ENCODE peak calls at places on chromosomes 11 and 22, in six cellular contexts. One of them, this sample, is unnamed.

GRCh38 chr22:32969502-32969901 is 88.7 kb downstream of the SYN3 start:
- DNase-seq in hypothalamus: no peak
- DNase-seq in AML-193: no peak
- DNase-seq in activated naive CD8-positive, alpha-beta T cell treated with anti-CD3 and anti-CD28 coated beads for 36 hours: no peak
- DNase-seq in stimulated activated CD4-positive, alpha-beta T cell treated with anti-CD3 and anti-CD28 coated beads, Interleukin-15, amount 100 ng/mL, for 1 hour: no peak
- DNase-seq in NCI-H446: no peak
- DNase-seq in this sample: no peak

GRCh38 chr11:94449437-94449836 is 44.2 kb downstream of the MRE11 start:
- DNase-seq in hypothalamus: no peak
- DNase-seq in AML-193: peak
- DNase-seq in activated naive CD8-positive, alpha-beta T cell treated with anti-CD3 and anti-CD28 coated beads for 36 hours: no peak
- DNase-seq in stimulated activated CD4-positive, alpha-beta T cell treated with anti-CD3 and anti-CD28 coated beads, Interleukin-15, amount 100 ng/mL, for 1 hour: no peak
- DNase-seq in NCI-H446: no peak
- DNase-seq in this sample: no peak

GRCh38 chr22:27318516-27318915 is 483.0 kb downstream of the MN1 start:
- DNase-seq in hypothalamus: no peak
- DNase-seq in AML-193: no peak
- DNase-seq in activated naive CD8-positive, alpha-beta T cell treated with anti-CD3 and anti-CD28 coated beads for 36 hours: no peak
- DNase-seq in stimulated activated CD4-positive, alpha-beta T cell treated with anti-CD3 and anti-CD28 coated beads, Interleukin-15, amount 100 ng/mL, for 1 hour: no peak
- DNase-seq in NCI-H446: no peak
- DNase-seq in this sample: no peak

GRCh38 chr22:26374645-26375044 is 54.4 kb upstream of the ASPHD2 start:
- DNase-seq in hypothalamus: no peak
- DNase-seq in AML-193: no peak
- DNase-seq in activated naive CD8-positive, alpha-beta T cell treated with anti-CD3 and anti-CD28 coated beads for 36 hours: no peak
- DNase-seq in stimulated activated CD4-positive, alpha-beta T cell treated with anti-CD3 and anti-CD28 coated beads, Interleukin-15, amount 100 ng/mL, for 1 hour: no peak
- DNase-seq in NCI-H446: no peak
- DNase-seq in this sample: no peak

GRCh38 chr11:125170406-125171031 is 6.0 kb downstream of the PKNOX2 start:
- DNase-seq in hypothalamus: no peak
- DNase-seq in AML-193: no peak
- DNase-seq in activated naive CD8-positive, alpha-beta T cell treated with anti-CD3 and anti-CD28 coated beads for 36 hours: no peak
- DNase-seq in stimulated activated CD4-positive, alpha-beta T cell treated with anti-CD3 and anti-CD28 coated beads, Interleukin-15, amount 100 ng/mL, for 1 hour: no peak
- DNase-seq in NCI-H446: no peak
- DNase-seq in this sample: no peak

GRCh38 chr11:92417326-92417725 is 192.7 kb downstream of the FAT3 start:
- DNase-seq in hypothalamus: no peak
- DNase-seq in AML-193: no peak
- DNase-seq in activated naive CD8-positive, alpha-beta T cell treated with anti-CD3 and anti-CD28 coated beads for 36 hours: no peak
- DNase-seq in stimulated activated CD4-positive, alpha-beta T cell treated with anti-CD3 and anti-CD28 coated beads, Interleukin-15, amount 100 ng/mL, for 1 hour: no peak
- DNase-seq in NCI-H446: no peak
- DNase-seq in this sample: no peak

GRCh38 chr11:287821-288327 is 1.1 kb upstream of the PGGHG start:
- DNase-seq in hypothalamus: no peak
- DNase-seq in AML-193: no peak
- DNase-seq in activated naive CD8-positive, alpha-beta T cell treated with anti-CD3 and anti-CD28 coated beads for 36 hours: peak
- DNase-seq in stimulated activated CD4-positive, alpha-beta T cell treated with anti-CD3 and anti-CD28 coated beads, Interleukin-15, amount 100 ng/mL, for 1 hour: no peak
- DNase-seq in NCI-H446: no peak
- DNase-seq in this sample: no peak

GRCh38 chr11:70497536-70498075 is 99.3 kb downstream of the CTTN start:
- DNase-seq in hypothalamus: no peak
- DNase-seq in AML-193: no peak
- DNase-seq in activated naive CD8-positive, alpha-beta T cell treated with anti-CD3 and anti-CD28 coated beads for 36 hours: no peak
- DNase-seq in stimulated activated CD4-positive, alpha-beta T cell treated with anti-CD3 and anti-CD28 coated beads, Interleukin-15, amount 100 ng/mL, for 1 hour: no peak
- DNase-seq in NCI-H446: no peak
- DNase-seq in this sample: no peak

GRCh38 chr11:13010737-13011342 is 1.7 kb downstream of the RASSF10 start:
- DNase-seq in hypothalamus: no peak
- DNase-seq in AML-193: no peak
- DNase-seq in activated naive CD8-positive, alpha-beta T cell treated with anti-CD3 and anti-CD28 coated beads for 36 hours: no peak
- DNase-seq in stimulated activated CD4-positive, alpha-beta T cell treated with anti-CD3 and anti-CD28 coated beads, Interleukin-15, amount 100 ng/mL, for 1 hour: no peak
- DNase-seq in NCI-H446: no peak
- DNase-seq in this sample: no peak

GRCh38 chr11:6992457-6993431 is 27.4 kb downstream of the ZNF214 start:
- DNase-seq in hypothalamus: no peak
- DNase-seq in AML-193: no peak
- DNase-seq in activated naive CD8-positive, alpha-beta T cell treated with anti-CD3 and anti-CD28 coated beads for 36 hours: no peak
- DNase-seq in stimulated activated CD4-positive, alpha-beta T cell treated with anti-CD3 and anti-CD28 coated beads, Interleukin-15, amount 100 ng/mL, for 1 hour: no peak
- DNase-seq in NCI-H446: no peak
- DNase-seq in this sample: no peak

GRCh38 chr11:11579012-11579755 is 42.6 kb downstream of the GALNT18 start:
- DNase-seq in hypothalamus: no peak
- DNase-seq in AML-193: no peak
- DNase-seq in activated naive CD8-positive, alpha-beta T cell treated with anti-CD3 and anti-CD28 coated beads for 36 hours: no peak
- DNase-seq in stimulated activated CD4-positive, alpha-beta T cell treated with anti-CD3 and anti-CD28 coated beads, Interleukin-15, amount 100 ng/mL, for 1 hour: no peak
- DNase-seq in NCI-H446: no peak
- DNase-seq in this sample: no peak

GRCh38 chr11:63543711-63544110 is 7.1 kb downstream of the PLAAT4 start:
- DNase-seq in hypothalamus: no peak
- DNase-seq in AML-193: no peak
- DNase-seq in activated naive CD8-positive, alpha-beta T cell treated with anti-CD3 and anti-CD28 coated beads for 36 hours: no peak
- DNase-seq in stimulated activated CD4-positive, alpha-beta T cell treated with anti-CD3 and anti-CD28 coated beads, Interleukin-15, amount 100 ng/mL, for 1 hour: no peak
- DNase-seq in NCI-H446: no peak
- DNase-seq in this sample: no peak

GRCh38 chr11:70912226-70912840 is 340.0 kb downstream of the SHANK2 start:
- DNase-seq in hypothalamus: no peak
- DNase-seq in AML-193: no peak
- DNase-seq in activated naive CD8-positive, alpha-beta T cell treated with anti-CD3 and anti-CD28 coated beads for 36 hours: peak
- DNase-seq in stimulated activated CD4-positive, alpha-beta T cell treated with anti-CD3 and anti-CD28 coated beads, Interleukin-15, amount 100 ng/mL, for 1 hour: no peak
- DNase-seq in NCI-H446: no peak
- DNase-seq in this sample: no peak

GRCh38 chr11:62452261-62452660 is 33.4 kb downstream of the SCGB1A1 start:
- DNase-seq in hypothalamus: no peak
- DNase-seq in AML-193: no peak
- DNase-seq in activated naive CD8-positive, alpha-beta T cell treated with anti-CD3 and anti-CD28 coated beads for 36 hours: no peak
- DNase-seq in stimulated activated CD4-positive, alpha-beta T cell treated with anti-CD3 and anti-CD28 coated beads, Interleukin-15, amount 100 ng/mL, for 1 hour: no peak
- DNase-seq in NCI-H446: no peak
- DNase-seq in this sample: no peak

GRCh38 chr11:123178166-123178565 is 16.9 kb downstream of the CLMP start:
- DNase-seq in hypothalamus: no peak
- DNase-seq in AML-193: no peak
- DNase-seq in activated naive CD8-positive, alpha-beta T cell treated with anti-CD3 and anti-CD28 coated beads for 36 hours: no peak
- DNase-seq in stimulated activated CD4-positive, alpha-beta T cell treated with anti-CD3 and anti-CD28 coated beads, Interleukin-15, amount 100 ng/mL, for 1 hour: no peak
- DNase-seq in NCI-H446: no peak
- DNase-seq in this sample: no peak

GRCh38 chr22:48952256-48953102 is 875.2 kb downstream of the BRD1 start:
- DNase-seq in hypothalamus: no peak
- DNase-seq in AML-193: no peak
- DNase-seq in activated naive CD8-positive, alpha-beta T cell treated with anti-CD3 and anti-CD28 coated beads for 36 hours: no peak
- DNase-seq in stimulated activated CD4-positive, alpha-beta T cell treated with anti-CD3 and anti-CD28 coated beads, Interleukin-15, amount 100 ng/mL, for 1 hour: no peak
- DNase-seq in NCI-H446: no peak
- DNase-seq in this sample: no peak

GRCh38 chr22:37345863-37346514 is 63.7 kb downstream of the CYTH4 start:
- DNase-seq in hypothalamus: no peak
- DNase-seq in AML-193: no peak
- DNase-seq in activated naive CD8-positive, alpha-beta T cell treated with anti-CD3 and anti-CD28 coated beads for 36 hours: no peak
- DNase-seq in stimulated activated CD4-positive, alpha-beta T cell treated with anti-CD3 and anti-CD28 coated beads, Interleukin-15, amount 100 ng/mL, for 1 hour: no peak
- DNase-seq in NCI-H446: no peak
- DNase-seq in this sample: no peak

GRCh38 chr11:47163198-47163597 is 13.5 kb downstream of the ARFGAP2 start:
- DNase-seq in hypothalamus: no peak
- DNase-seq in AML-193: no peak
- DNase-seq in activated naive CD8-positive, alpha-beta T cell treated with anti-CD3 and anti-CD28 coated beads for 36 hours: no peak
- DNase-seq in stimulated activated CD4-positive, alpha-beta T cell treated with anti-CD3 and anti-CD28 coated beads, Interleukin-15, amount 100 ng/mL, for 1 hour: no peak
- DNase-seq in NCI-H446: no peak
- DNase-seq in this sample: no peak

GRCh38 chr22:49765091-49765771 is 62.4 kb downstream of the BRD1 start:
- DNase-seq in hypothalamus: no peak
- DNase-seq in AML-193: no peak
- DNase-seq in activated naive CD8-positive, alpha-beta T cell treated with anti-CD3 and anti-CD28 coated beads for 36 hours: no peak
- DNase-seq in stimulated activated CD4-positive, alpha-beta T cell treated with anti-CD3 and anti-CD28 coated beads, Interleukin-15, amount 100 ng/mL, for 1 hour: no peak
- DNase-seq in NCI-H446: no peak
- DNase-seq in this sample: no peak

This sample was measured in amygdala.